ENCODE peak calls at places on chromosomes 12 and 14, in four cellular contexts. One of them, this sample, is unnamed.

GRCh38 chr12:92042791-92043531 is 102.7 kb downstream of the BTG1 start:
- DNase-seq in GM12878: no peak
- DNase-seq in HepG2: no peak
- DNase-seq in WTC11: no peak
- DNase-seq in this sample: no peak

GRCh38 chr14:80587096-80587724 is 354.3 kb downstream of the CEP128 start:
- DNase-seq in GM12878: peak
- DNase-seq in HepG2: peak
- DNase-seq in WTC11: no peak
- DNase-seq in this sample: no peak

GRCh38 chr12:109610523-109610922 is 36.9 kb downstream of the MVK start:
- DNase-seq in GM12878: no peak
- DNase-seq in HepG2: no peak
- DNase-seq in WTC11: no peak
- DNase-seq in this sample: no peak

GRCh38 chr12:109695961-109696461 is 17.6 kb upstream of the FAM222A start:
- DNase-seq in GM12878: no peak
- DNase-seq in HepG2: peak
- DNase-seq in WTC11: no peak
- DNase-seq in this sample: peak

GRCh38 chr14:22979748-22980392 is 2.5 kb downstream of the AJUBA start:
- DNase-seq in GM12878: no peak
- DNase-seq in HepG2: peak
- DNase-seq in WTC11: no peak
- DNase-seq in this sample: no peak

GRCh38 chr12:6927379-6927991 is at the start of gene ATN1:
- DNase-seq in GM12878: no peak
- DNase-seq in HepG2: no peak
- DNase-seq in WTC11: peak
- DNase-seq in this sample: peak

GRCh38 chr12:69898236-69898635 is 73.2 kb downstream of the MYRFL start:
- DNase-seq in GM12878: no peak
- DNase-seq in HepG2: no peak
- DNase-seq in WTC11: no peak
- DNase-seq in this sample: no peak

GRCh38 chr12:26853303-26854027 is 20.5 kb upstream of the ITPR2 start:
- DNase-seq in GM12878: no peak
- DNase-seq in HepG2: peak
- DNase-seq in WTC11: peak
- DNase-seq in this sample: peak

GRCh38 chr12:46652692-46653091 is 173.1 kb downstream of the SLC38A4 start:
- DNase-seq in GM12878: no peak
- DNase-seq in HepG2: no peak
- DNase-seq in WTC11: no peak
- DNase-seq in this sample: no peak

GRCh38 chr14:72617391-72618011 is 276.4 kb downstream of the DPF3 start:
- DNase-seq in GM12878: no peak
- DNase-seq in HepG2: no peak
- DNase-seq in WTC11: no peak
- DNase-seq in this sample: no peak

GRCh38 chr14:60561845-60562746 is 53.1 kb downstream of the SIX6 start:
- DNase-seq in GM12878: peak
- DNase-seq in HepG2: peak
- DNase-seq in WTC11: peak
- DNase-seq in this sample: peak

GRCh38 chr12:53961025-53961761 is 6.5 kb downstream of the HOXC12 start:
- DNase-seq in GM12878: no peak
- DNase-seq in HepG2: no peak
- DNase-seq in WTC11: no peak
- DNase-seq in this sample: peak

GRCh38 chr12:19369691-19370148 is 69.6 kb upstream of the AEBP2 start:
- DNase-seq in GM12878: no peak
- DNase-seq in HepG2: no peak
- DNase-seq in WTC11: no peak
- DNase-seq in this sample: no peak

GRCh38 chr12:27981874-27982273 is 9.3 kb upstream of the PTHLH start:
- DNase-seq in GM12878: no peak
- DNase-seq in HepG2: no peak
- DNase-seq in WTC11: no peak
- DNase-seq in this sample: no peak

GRCh38 chr12:49893753-49894752 is 9.6 kb downstream of the FAIM2 start:
- DNase-seq in GM12878: no peak
- DNase-seq in HepG2: no peak
- DNase-seq in WTC11: no peak
- DNase-seq in this sample: no peak

GRCh38 chr12:121990692-121991603 is 30.7 kb upstream of the BCL7A start:
- DNase-seq in GM12878: peak
- DNase-seq in HepG2: no peak
- DNase-seq in WTC11: no peak
- DNase-seq in this sample: no peak

GRCh38 chr12:106427917-106428316 is 70.4 kb downstream of the POLR3B start:
- DNase-seq in GM12878: no peak
- DNase-seq in HepG2: no peak
- DNase-seq in WTC11: no peak
- DNase-seq in this sample: no peak

GRCh38 chr12:7219599-7220243 is 30.2 kb downstream of the PEX5 start:
- DNase-seq in GM12878: peak
- DNase-seq in HepG2: peak
- DNase-seq in WTC11: peak
- DNase-seq in this sample: peak

GRCh38 chr12:64081020-64081419 is 141.1 kb downstream of the KICS2 start:
- DNase-seq in GM12878: no peak
- DNase-seq in HepG2: no peak
- DNase-seq in WTC11: no peak
- DNase-seq in this sample: no peak

GRCh38 chr14:53330441-53330840 is 177.3 kb upstream of the DDHD1 start:
- DNase-seq in GM12878: no peak
- DNase-seq in HepG2: no peak
- DNase-seq in WTC11: no peak
- DNase-seq in this sample: no peak

GRCh38 chr12:117045175-117045997 is 53.8 kb downstream of the TESC start:
- DNase-seq in GM12878: no peak
- DNase-seq in HepG2: peak
- DNase-seq in WTC11: no peak
- DNase-seq in this sample: peak

GRCh38 chr12:120885521-120885920 is 18.6 kb downstream of the SPPL3 start:
- DNase-seq in GM12878: no peak
- DNase-seq in HepG2: no peak
- DNase-seq in WTC11: no peak
- DNase-seq in this sample: no peak

GRCh38 chr12:120500577-120500976 is 4.7 kb downstream of the DYNLL1 start:
- DNase-seq in GM12878: no peak
- DNase-seq in HepG2: no peak
- DNase-seq in WTC11: no peak
- DNase-seq in this sample: no peak

GRCh38 chr12:3463927-3464326 is 27.1 kb upstream of the PRMT8 start:
- DNase-seq in GM12878: no peak
- DNase-seq in HepG2: no peak
- DNase-seq in WTC11: no peak
- DNase-seq in this sample: no peak

GRCh38 chr14:99748529-99748928 is 44.7 kb upstream of the EML1 start:
- DNase-seq in GM12878: no peak
- DNase-seq in HepG2: no peak
- DNase-seq in WTC11: no peak
- DNase-seq in this sample: no peak

GRCh38 chr12:92779902-92780301 is 77.1 kb downstream of the PLEKHG7 start:
- DNase-seq in GM12878: no peak
- DNase-seq in HepG2: no peak
- DNase-seq in WTC11: no peak
- DNase-seq in this sample: no peak

GRCh38 chr12:31750747-31751039 is 21.9 kb upstream of the AMN1 start:
- DNase-seq in GM12878: no peak
- DNase-seq in HepG2: no peak
- DNase-seq in WTC11: no peak
- DNase-seq in this sample: no peak

GRCh38 chr12:31752450-31752849 is 23.6 kb upstream of the AMN1 start:
- DNase-seq in GM12878: no peak
- DNase-seq in HepG2: no peak
- DNase-seq in WTC11: no peak
- DNase-seq in this sample: no peak

GRCh38 chr12:31745242-31745641 is 16.4 kb upstream of the AMN1 start:
- DNase-seq in GM12878: no peak
- DNase-seq in HepG2: no peak
- DNase-seq in WTC11: no peak
- DNase-seq in this sample: no peak

GRCh38 chr12:31749024-31749704 is 20.3 kb upstream of the AMN1 start:
- DNase-seq in GM12878: peak
- DNase-seq in HepG2: peak
- DNase-seq in WTC11: peak
- DNase-seq in this sample: peak
- TF ChIP-seq ETV6 in GM12878: peak
- TF ChIP-seq ETV6 in HepG2: no peak
- TF ChIP-seq ETV6 in WTC11: peak
- TF ChIP-seq ETV6 in this sample: no peak

GRCh38 chr14:101991336-101991735 is 27.0 kb downstream of the DYNC1H1 start:
- DNase-seq in GM12878: peak
- DNase-seq in HepG2: no peak
- DNase-seq in WTC11: no peak
- DNase-seq in this sample: no peak

GRCh38 chr14:101988377-101988776 is 24.0 kb downstream of the DYNC1H1 start:
- DNase-seq in GM12878: no peak
- DNase-seq in HepG2: no peak
- DNase-seq in WTC11: no peak
- DNase-seq in this sample: no peak

GRCh38 chr14:101985957-101986356 is 21.6 kb downstream of the DYNC1H1 start:
- DNase-seq in GM12878: no peak
- DNase-seq in HepG2: no peak
- DNase-seq in WTC11: no peak
- DNase-seq in this sample: no peak

GRCh38 chr14:101982621-101983020 is 18.2 kb downstream of the DYNC1H1 start:
- DNase-seq in GM12878: no peak
- DNase-seq in HepG2: no peak
- DNase-seq in WTC11: no peak
- DNase-seq in this sample: no peak

GRCh38 chr14:101986953-101987352 is 22.6 kb downstream of the DYNC1H1 start:
- DNase-seq in GM12878: no peak
- DNase-seq in HepG2: no peak
- DNase-seq in WTC11: no peak
- DNase-seq in this sample: no peak
- TF ChIP-seq ETV6 in GM12878: no peak
- TF ChIP-seq ETV6 in HepG2: no peak
- TF ChIP-seq ETV6 in WTC11: no peak
- TF ChIP-seq ETV6 in this sample: no peak

DNA sequence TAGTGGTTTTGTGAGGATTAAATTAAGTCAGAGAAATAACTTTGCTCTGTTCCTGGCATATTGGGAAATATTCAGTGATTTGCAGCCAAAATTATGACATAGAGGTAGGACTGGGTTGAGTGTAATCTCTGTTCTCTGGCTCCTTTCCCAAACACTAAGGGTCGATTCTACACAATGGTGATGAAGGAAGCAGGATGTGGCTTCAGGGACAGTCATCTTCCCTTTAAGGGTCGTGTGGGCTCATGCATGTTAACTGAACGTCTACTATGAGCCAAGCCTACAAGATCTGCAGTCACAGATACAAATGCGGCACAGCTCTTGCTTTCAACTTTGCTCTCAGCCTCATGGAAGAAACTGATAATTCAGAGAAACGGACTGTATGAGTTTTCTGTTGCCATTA is 381.6 kb downstream of the VRK1 start:
- DNase-seq in GM12878: no peak
- DNase-seq in HepG2: no peak
- DNase-seq in WTC11: no peak
- DNase-seq in this sample: no peak
- TF ChIP-seq ETV6 in GM12878: no peak
- TF ChIP-seq ETV6 in HepG2: no peak
- TF ChIP-seq ETV6 in WTC11: no peak
- TF ChIP-seq ETV6 in this sample: no peak

GRCh38 chr14:68442828-68443460 is 349.9 kb downstream of the ZFP36L1 start:
- DNase-seq in GM12878: no peak
- DNase-seq in HepG2: no peak
- DNase-seq in WTC11: no peak
- DNase-seq in this sample: no peak
- TF ChIP-seq ETV6 in GM12878: no peak
- TF ChIP-seq ETV6 in HepG2: no peak
- TF ChIP-seq ETV6 in WTC11: no peak
- TF ChIP-seq ETV6 in this sample: no peak

GRCh38 chr14:49314756-49315155 is 271.4 kb downstream of the RPS29 start:
- DNase-seq in GM12878: no peak
- DNase-seq in HepG2: no peak
- DNase-seq in WTC11: no peak
- DNase-seq in this sample: no peak
- TF ChIP-seq ETV6 in GM12878: no peak
- TF ChIP-seq ETV6 in HepG2: no peak
- TF ChIP-seq ETV6 in WTC11: no peak
- TF ChIP-seq ETV6 in this sample: no peak

DNA sequence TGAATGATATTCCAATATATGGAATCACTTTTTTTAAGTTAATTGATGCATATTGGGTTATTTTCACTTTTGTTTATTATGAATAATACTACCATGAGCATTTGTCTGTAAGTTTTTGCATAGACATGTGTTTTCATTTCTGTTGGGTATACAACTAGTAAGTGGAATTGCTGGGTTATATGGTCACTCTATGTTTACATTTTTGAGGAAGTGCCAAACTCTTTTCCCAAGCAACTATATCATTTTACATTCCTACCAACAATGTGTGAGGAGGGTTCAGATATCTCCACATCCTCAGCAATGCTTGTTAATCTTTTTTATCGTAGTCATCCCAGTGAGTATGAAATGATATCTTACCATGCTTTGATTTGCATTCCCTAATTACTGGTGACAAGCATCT is 64.0 kb downstream of the MON2 start:
- DNase-seq in GM12878: no peak
- DNase-seq in HepG2: no peak
- DNase-seq in WTC11: no peak
- DNase-seq in this sample: no peak
- TF ChIP-seq ETV6 in GM12878: no peak
- TF ChIP-seq ETV6 in HepG2: no peak
- TF ChIP-seq ETV6 in WTC11: no peak
- TF ChIP-seq ETV6 in this sample: no peak